ENCODE peak calls at places on chromosomes 6 and 20, in four cellular contexts. N is brain microvascular endothelial cell; V is activated naive CD8-positive, alpha-beta T cell treated with anti-CD3 and anti-CD28 coated beads, Interleukin-2, amount 50 U/mL, for 24 hours; F is heart left ventricle. H is an unnamed sample.

GRCh38 chr20:667351-668034 is 8.1 kb downstream of the SCRT2 start:
- DNase-seq in N (peak; percentile 22), V (peak; percentile 78), F (no peak), H (no peak)

GRCh38 chr20:31788578-31788977 is 30.6 kb upstream of the MYLK2 start:
- DNase-seq in N (no peak), V (no peak), F (no peak), H (no peak)

GRCh38 chr6:155580904-155581303 is 125.3 kb upstream of the NOX3 start:
- DNase-seq in N (no peak), V (no peak), F (no peak), H (no peak)

GRCh38 chr6:136788069-136788902 is 4.0 kb downstream of the MAP3K5 start:
- DNase-seq in N (peak; percentile 58), V (no peak), F (no peak), H (no peak)

GRCh38 chr20:10469599-10469998 is 34.5 kb downstream of the SLX4IP start:
- DNase-seq in N (peak; percentile 88), V (no peak), F (peak; percentile 43), H (peak; percentile 42)

GRCh38 chr20:60559462-60559861 is 601.2 kb downstream of the CDH26 start:
- DNase-seq in N (no peak), V (no peak), F (no peak), H (no peak)

GRCh38 chr6:109117346-109118035 is 22.2 kb downstream of the CEP57L1 start:
- DNase-seq in N (no peak), V (no peak), F (no peak), H (no peak)

GRCh38 chr6:142943746-142944125 is 1.2 kb downstream of the HIVEP2 start:
- DNase-seq in N (no peak), V (peak; percentile 50), F (no peak), H (peak; percentile 20)

GRCh38 chr20:32598606-32599005 is 13.5 kb upstream of the NOL4L start:
- DNase-seq in N (no peak), V (no peak), F (no peak), H (no peak)

GRCh38 chr20:43057317-43057716 is 132.4 kb downstream of the PTPRT start:
- DNase-seq in N (no peak), V (no peak), F (no peak), H (no peak)

GRCh38 chr6:16909599-16910360 is 148.5 kb upstream of the ATXN1 start:
- DNase-seq in N (peak; percentile 86), V (no peak), F (no peak), H (no peak)

GRCh38 chr20:46352370-46352938 is 44.2 kb upstream of the CDH22 start:
- DNase-seq in N (no peak), V (no peak), F (no peak), H (no peak)

GRCh38 chr6:145245119-145245518 is 490.2 kb downstream of the EPM2A start:
- DNase-seq in N (peak; percentile 33), V (no peak), F (no peak), H (no peak)

GRCh38 chr20:47330933-47331708 is 25.4 kb downstream of the ZMYND8 start:
- DNase-seq in N (peak; percentile 78), V (no peak), F (no peak), H (no peak)

GRCh38 chr6:162726997-162727346 is 594 bp downstream of the PRKN start:
- DNase-seq in N (no peak), V (no peak), F (no peak), H (no peak)

GRCh38 chr6:30942338-30943060 is 1.7 kb downstream of the MUCL3 start:
- DNase-seq in N (peak; percentile 77), V (no peak), F (peak; percentile 62), H (peak; percentile 63)

GRCh38 chr20:13838664-13839063 is 53.8 kb downstream of the NDUFAF5 start:
- DNase-seq in N (no peak), V (no peak), F (no peak), H (no peak)

GRCh38 chr20:41411458-41411857 is 44.8 kb upstream of the EMILIN3 start:
- DNase-seq in N (no peak), V (no peak), F (no peak), H (no peak)

GRCh38 chr20:47821481-47822100 is 36.3 kb upstream of the SULF2 start:
- DNase-seq in N (no peak), V (no peak), F (no peak), H (no peak)

GRCh38 chr6:9197726-9198125 is 762.4 kb upstream of the SLC35B3 start:
- DNase-seq in N (no peak), V (no peak), F (no peak), H (no peak)

GRCh38 chr6:16129623-16130243 is 847 bp downstream of the MYLIP start:
- DNase-seq in N (no peak), V (peak; percentile 38), F (peak; percentile 16), H (peak; percentile 40)

H was measured in uterus.